ENCODE peak calls at places on chromosomes 2 and 18, in five cellular contexts. U, N, G, M and Q are unnamed samples.

GRCh38 chr18:74499633-74500032 is 3.5 kb downstream of the CNDP2 start:
- DNase-seq in U (peak; percentile 74), G (peak; percentile 76), N (no peak), M (peak; percentile 72), Q (peak; percentile 89)

GRCh38 chr18:46293699-46294300 is 189.6 kb downstream of the HAUS1 start:
- DNase-seq in G (peak; percentile 8), M (no peak), U (no peak), N (peak; percentile 8), Q (no peak)

GRCh38 chr2:98615481-98615880 is 7.1 kb downstream of the UNC50 start:
- DNase-seq in N (no peak), U (no peak), G (no peak), M (no peak), Q (no peak)

GRCh38 chr2:179711375-179711774 is 150.0 kb downstream of the ZNF385B start:
- DNase-seq in U (no peak), M (no peak), N (no peak), G (no peak), Q (no peak)

GRCh38 chr2:9174771-9175441 is 31.7 kb upstream of the ASAP2 start:
- DNase-seq in N (peak; percentile 92), U (no peak), M (no peak), G (peak; percentile 95), Q (no peak)

GRCh38 chr2:226143097-226143496 is 656.5 kb downstream of the IRS1 start:
- DNase-seq in U (no peak), M (no peak), G (no peak), N (no peak), Q (no peak)

GRCh38 chr2:172249986-172250385 is 147.3 kb upstream of the DLX2 start:
- DNase-seq in N (peak; percentile 89), G (peak; percentile 95), M (no peak), U (no peak), Q (no peak)

GRCh38 chr2:152415231-152415642 is 80.3 kb downstream of the FMNL2 start:
- DNase-seq in G (peak; percentile 78), U (no peak), N (peak; percentile 19), M (no peak), Q (no peak)

GRCh38 chr2:43524180-43524965 is 71.5 kb downstream of the THADA start:
- DNase-seq in M (no peak), G (peak; percentile 31), U (no peak), N (peak; percentile 28), Q (no peak)

GRCh38 chr2:45168731-45169338 is 159.6 kb upstream of the SIX2 start:
- DNase-seq in U (peak; percentile 24), N (no peak), G (no peak), M (no peak), Q (no peak)

GRCh38 chr2:16226381-16226780 is 286.0 kb downstream of the MYCN start:
- DNase-seq in N (no peak), M (no peak), G (no peak), U (no peak), Q (no peak)

GRCh38 chr18:56298935-56299334 is 339.5 kb downstream of the TXNL1 start:
- DNase-seq in U (no peak), M (no peak), G (peak; percentile 56), N (peak; percentile 62), Q (no peak)

GRCh38 chr2:228039752-228040534 is 141.5 kb downstream of the SPHKAP start:
- DNase-seq in N (no peak), M (no peak), U (no peak), G (no peak), Q (no peak)

GRCh38 chr2:221124542-221125235 is 447.4 kb downstream of the EPHA4 start:
- DNase-seq in M (no peak), G (peak; percentile 36), U (no peak), N (no peak), Q (no peak)

GRCh38 chr2:128599700-128600099 is 281.0 kb upstream of the HS6ST1 start:
- DNase-seq in U (no peak), N (no peak), G (no peak), M (peak; percentile 21), Q (no peak)

GRCh38 chr2:238888781-238889180 is 40.9 kb downstream of the TWIST2 start:
- DNase-seq in N (no peak), M (no peak), U (no peak), G (no peak), Q (no peak)

GRCh38 chr2:23430263-23430662 is 45.3 kb downstream of the KLHL29 start:
- DNase-seq in M (no peak), N (peak; percentile 99), G (peak; percentile 95), U (no peak), Q (no peak)

GRCh38 chr2:207465894-207466293 is 63.9 kb upstream of the CREB1 start:
- DNase-seq in U (no peak), G (no peak), M (no peak), N (no peak), Q (no peak)

GRCh38 chr2:133504566-133505505 is 63.4 kb downstream of the NCKAP5 start:
- DNase-seq in M (no peak), U (peak; percentile 28), N (peak; percentile 51), G (peak; percentile 80), Q (peak; percentile 68)

GRCh38 chr2:51237626-51238271 is 205.8 kb upstream of the NRXN1 start:
- DNase-seq in G (no peak), M (no peak), N (no peak), U (no peak), Q (no peak)

GRCh38 chr18:2961828-2962227 is 51.1 kb downstream of the LPIN2 start:
- DNase-seq in M (no peak), U (no peak), G (peak; percentile 66), N (peak; percentile 55), Q (no peak)

GRCh38 chr18:69655816-69656215 is 255.1 kb downstream of the DOK6 start:
- DNase-seq in G (no peak), M (no peak), N (no peak), U (no peak), Q (no peak)

GRCh38 chr18:61651880-61652268 is 240.9 kb downstream of the RNF152 start:
- DNase-seq in U (no peak), G (no peak), M (no peak), N (no peak), Q (peak; percentile 75)

GRCh38 chr2:48693645-48694044 is 61.9 kb downstream of the LHCGR start:
- DNase-seq in G (peak; percentile 82), M (no peak), U (no peak), N (peak; percentile 31), Q (no peak)

GRCh38 chr18:33010149-33010548 is 237.3 kb upstream of the KLHL14 start:
- DNase-seq in G (peak; percentile 69), N (no peak), U (no peak), M (no peak), Q (no peak)

GRCh38 chr2:105652014-105652796 is 92.5 kb upstream of the NCK2 start:
- DNase-seq in M (peak; percentile 63), U (no peak), N (no peak), G (no peak), Q (peak; percentile 76)

GRCh38 chr2:167192833-167193232 is 304.6 kb downstream of the XIRP2 start:
- DNase-seq in M (no peak), G (peak; percentile 44), U (no peak), N (peak; percentile 22), Q (no peak)

GRCh38 chr2:172430671-172431070 is 3.3 kb downstream of the ITGA6 start:
- DNase-seq in M (no peak), N (peak; percentile 33), G (peak; percentile 32), U (no peak), Q (no peak)

GRCh38 chr18:63606526-63606925 is 19.4 kb downstream of the SERPINB13 start:
- DNase-seq in G (no peak), N (no peak), U (no peak), M (no peak), Q (no peak)

GRCh38 chr18:50947899-50948298 is 19.9 kb upstream of the ELAC1 start:
- DNase-seq in G (peak; percentile 38), U (no peak), N (peak; percentile 53), M (no peak), Q (no peak)

GRCh38 chr2:105081006-105081701 is 43.3 kb downstream of the MRPS9 start:
- DNase-seq in M (no peak), G (peak; percentile 73), U (no peak), N (peak; percentile 46), Q (no peak)

GRCh38 chr2:149799296-149799695 is 211.7 kb upstream of the MMADHC start:
- DNase-seq in M (no peak), U (no peak), G (peak; percentile 9), N (no peak), Q (no peak)

GRCh38 chr18:37505321-37505720 is 60.3 kb downstream of the CELF4 start:
- DNase-seq in N (no peak), M (no peak), G (no peak), U (no peak), Q (no peak)

GRCh38 chr2:26099933-26100332 is 66.0 kb downstream of the RAB10 start:
- DNase-seq in M (no peak), U (no peak), N (no peak), G (no peak), Q (no peak)

GRCh38 chr2:30293303-30293912 is 62.1 kb downstream of the LBH start:
- DNase-seq in U (no peak), M (no peak), N (peak; percentile 100), G (peak; percentile 98), Q (no peak)

GRCh38 chr2:10947005-10947440 is 35.3 kb downstream of the KCNF1 start:
- DNase-seq in G (peak; percentile 54), U (no peak), M (no peak), N (peak; percentile 51), Q (no peak)

GRCh38 chr18:3012306-3012919 is 531 bp downstream of the LPIN2 start:
- DNase-seq in G (peak; percentile 40), M (peak; percentile 74), U (peak; percentile 50), N (peak; percentile 20), Q (peak; percentile 50)

GRCh38 chr2:25043241-25043867 is 1.5 kb downstream of the EFR3B start:
- DNase-seq in M (no peak), N (peak; percentile 89), U (no peak), G (peak; percentile 92), Q (no peak)

GRCh38 chr2:217440000-217440399 is 562.8 kb downstream of the TNS1 start:
- DNase-seq in N (peak; percentile 22), G (no peak), U (no peak), M (no peak), Q (no peak)

DNA sequence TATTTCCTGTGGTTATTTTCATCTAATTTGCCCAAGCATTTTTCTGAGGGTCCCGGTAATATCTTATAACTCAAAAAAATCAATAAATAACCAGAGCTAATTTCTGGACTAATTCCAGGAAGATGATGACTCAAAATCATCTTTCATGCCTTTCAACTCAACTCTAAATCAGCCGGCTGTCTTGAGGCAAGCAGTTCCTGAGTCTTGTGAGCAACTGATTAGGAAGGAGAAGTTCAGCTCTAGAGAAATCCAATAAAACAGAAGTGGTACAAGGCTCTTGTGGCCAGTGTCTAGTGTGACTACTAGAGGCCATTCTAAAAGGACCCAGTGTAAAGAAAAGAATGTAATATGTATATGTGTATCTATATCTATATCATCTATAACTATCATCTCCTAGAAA is 890.4 kb downstream of the TRIB2 start:
- DNase-seq in G (no peak), N (no peak), U (no peak), M (no peak), Q (no peak)
- H3K9me3 ChIP-seq in G (no peaks in the 10 kb centered on the region), N (peaks cover 8% of the 10 kb centered on the region), U (no peaks in the 10 kb centered on the region), M (no peaks in the 10 kb centered on the region), Q (no peaks in the 10 kb centered on the region)

GRCh38 chr18:45014047-45014501 is 333.4 kb downstream of the SETBP1 start:
- DNase-seq in N (peak; percentile 82), G (peak; percentile 90), U (peak; percentile 45), M (no peak), Q (no peak)
- TF ChIP-seq CTCF in N (peak; percentile 33), G (peak; percentile 41), U (no peak), M (no peak), Q (no peak)

GRCh38 chr2:201120500-201120899 is 4.5 kb downstream of the CFLAR start:
- DNase-seq in N (no peak), M (no peak), G (no peak), U (no peak), Q (no peak)
- H3K4me3 ChIP-seq in N (no peak overlapping the region), M (peak overlapping the region; percentile 9), G (no peak overlapping the region), U (peak overlapping the region; percentile 100), Q (peak overlapping the region; percentile 93)

GRCh38 chr18:76791642-76792041 is 30.7 kb upstream of the ZNF236 start:
- DNase-seq in N (no peak), M (no peak), G (no peak), U (no peak), Q (no peak)
- H3K9me3 ChIP-seq in N (peaks cover 1% of the 10 kb centered on the region), M (no peaks in the 10 kb centered on the region), G (no peaks in the 10 kb centered on the region), U (no peaks in the 10 kb centered on the region), Q (no peaks in the 10 kb centered on the region)